ENCODE peak calls at places on chromosome 9, in nine cellular contexts. Q is GM13976; W is cardiac fibroblast; A is HTR-8/SVneo; X is NCI-H2081; C is T-helper 2 cell treated with Interferon-gamma antibody and Interleukin-4, amounts not matched to agents 5 μg/mL and 100 μg/mL, for 36 hours; N is ELR; D is EL; U is NCI-H2107. T is an unnamed sample.

GRCh38 chr9:2676466-2676865 is 40.8 kb upstream of the KCNV2 start:
- DNase-seq in X (peak; percentile 25), W (no peak), D (no peak), Q (no peak), C (no peak), N (no peak), U (no peak), A (no peak), T (no peak)

GRCh38 chr9:100478192-100478591 is 5.2 kb downstream of the TMEFF1 start:
- DNase-seq in C (no peak), N (no peak), W (no peak), U (no peak), X (no peak), D (no peak), A (no peak), Q (no peak), T (no peak)

GRCh38 chr9:4741365-4742031 is 496 bp upstream of the AK3 start:
- DNase-seq in X (peak; percentile 28), W (no peak), D (peak; percentile 15), U (no peak), A (no peak), C (no peak), Q (no peak), N (peak; percentile 34), T (no peak)

GRCh38 chr9:127828262-127829031 is 25.8 kb downstream of the FPGS start:
- DNase-seq in D (peak; percentile 72), X (no peak), A (no peak), C (no peak), W (peak; percentile 73), U (peak; percentile 21), Q (no peak), N (peak; percentile 76), T (no peak)

GRCh38 chr9:129270903-129271431 is 92.9 kb upstream of the IER5L start:
- DNase-seq in U (no peak), D (peak; percentile 89), C (peak; percentile 35), A (no peak), Q (peak; percentile 67), N (peak; percentile 58), X (no peak), W (peak; percentile 73), T (no peak)

GRCh38 chr9:126638571-126639132 is 24.9 kb downstream of the LMX1B start:
- DNase-seq in A (no peak), U (no peak), C (no peak), N (no peak), X (no peak), Q (no peak), W (no peak), D (no peak), T (no peak)

GRCh38 chr9:137028013-137028280 is at the start of gene ABCA2:
- DNase-seq in D (no peak), W (no peak), A (no peak), X (no peak), N (peak; percentile 57), C (no peak), Q (no peak), U (no peak), T (no peak)

GRCh38 chr9:126050605-126050990 is 276.0 kb upstream of the MVB12B start:
- DNase-seq in A (no peak), X (no peak), N (no peak), C (no peak), U (no peak), D (no peak), W (no peak), Q (no peak), T (no peak)

GRCh38 chr9:9275656-9276055 is 1337.1 kb downstream of the PTPRD start:
- DNase-seq in W (no peak), X (no peak), Q (no peak), N (no peak), A (no peak), D (no peak), C (no peak), U (no peak), T (no peak)

GRCh38 chr9:6355728-6356127 is 27.6 kb downstream of the TPD52L3 start:
- DNase-seq in X (no peak), A (no peak), U (no peak), D (peak; percentile 41), W (peak; percentile 71), N (peak; percentile 76), Q (peak; percentile 35), C (no peak), T (no peak)

GRCh38 chr9:130421802-130422276 is 22.9 kb upstream of the ASS1 start:
- DNase-seq in W (peak; percentile 42), X (peak; percentile 75), U (no peak), Q (no peak), A (peak; percentile 47), D (peak; percentile 88), C (no peak), N (peak; percentile 89), T (no peak)

T was measured in effector memory CD4-positive, alpha-beta T cell.